ENCODE peak calls at places on chromosomes 13 and 19, in seven cellular contexts. V is right lobe of liver, Y is breast epithelium, C is body of pancreas, L is lower leg skin, R is GM12892, J is uterus. P is an unnamed sample.

GRCh38 chr13:32538234-32538620 is 368 bp downstream of the N4BP2L2 start:
- DNase-seq in V (peak; percentile 61), Y (peak; percentile 26), C (peak; percentile 68), L (no peak), R (peak; percentile 16), J (no peak), P (peak; percentile 4)

GRCh38 chr13:112826565-112826964 is 136.7 kb downstream of the ATP11A start:
- DNase-seq in V (no peak), Y (no peak), C (no peak), L (no peak), R (no peak), J (no peak), P (no peak)

GRCh38 chr13:42876270-42876714 is 94.9 kb downstream of the FAM216B start:
- DNase-seq in V (no peak), Y (no peak), C (no peak), L (no peak), R (peak; percentile 46), J (no peak), P (no peak)

GRCh38 chr13:66896933-66897332 is 333.2 kb downstream of the PCDH9 start:
- DNase-seq in V (no peak), Y (no peak), C (no peak), L (no peak), R (no peak), J (no peak), P (no peak)

GRCh38 chr19:11014403-11014911 is 53.6 kb downstream of the SMARCA4 start:
- DNase-seq in V (no peak), Y (no peak), C (no peak), L (no peak), R (no peak), J (no peak), P (no peak)

GRCh38 chr13:40580566-40581276 is 85.7 kb downstream of the FOXO1 start:
- DNase-seq in V (no peak), Y (no peak), C (peak; percentile 41), L (no peak), R (no peak), J (no peak), P (no peak)

GRCh38 chr13:24272452-24273161 is 36.8 kb upstream of the C1QTNF9 start:
- DNase-seq in V (no peak), Y (no peak), C (no peak), L (no peak), R (no peak), J (no peak), P (no peak)

GRCh38 chr19:8361921-8362793 is 1.8 kb upstream of the ANGPTL4 start:
- DNase-seq in V (peak; percentile 95), Y (peak; percentile 98), C (peak; percentile 99), L (peak; percentile 99), R (no peak), J (peak; percentile 90), P (peak; percentile 94)

GRCh38 chr19:15170345-15170744 is 30.4 kb downstream of the NOTCH3 start:
- DNase-seq in V (no peak), Y (no peak), C (no peak), L (no peak), R (no peak), J (no peak), P (no peak)

GRCh38 chr13:37492741-37493514 is 105.6 kb downstream of the POSTN start:
- DNase-seq in V (no peak), Y (peak; percentile 58), C (no peak), L (no peak), R (no peak), J (no peak), P (no peak)

GRCh38 chr13:37884674-37885073 is 15.1 kb upstream of the TRPC4 start:
- DNase-seq in V (no peak), Y (no peak), C (no peak), L (no peak), R (no peak), J (no peak), P (no peak)

GRCh38 chr13:108828053-108828806 is 198.8 kb downstream of the MYO16 start:
- DNase-seq in V (no peak), Y (no peak), C (peak; percentile 64), L (no peak), R (no peak), J (no peak), P (no peak)

GRCh38 chr13:75197803-75198202 is 284.2 kb downstream of the TBC1D4 start:
- DNase-seq in V (no peak), Y (no peak), C (no peak), L (no peak), R (no peak), J (no peak), P (no peak)

DNA sequence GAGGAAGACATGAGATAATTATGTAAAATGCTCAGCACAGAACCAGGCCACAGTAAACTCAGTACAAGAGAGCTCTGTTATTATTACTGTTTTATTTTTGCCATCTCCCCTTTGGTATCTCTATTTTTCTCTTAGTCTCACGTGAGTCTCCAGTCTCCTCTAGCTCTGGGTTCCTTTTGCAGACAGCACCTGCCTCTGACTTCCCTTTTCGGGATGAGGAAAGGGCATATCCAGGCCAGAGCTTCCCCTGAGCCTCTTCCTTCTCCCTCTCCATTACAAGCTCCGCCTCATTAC is 6.1 kb upstream of the CNFN start:
- DNase-seq in V (no peak), Y (no peak), C (no peak), L (no peak), R (no peak), J (no peak), P (no peak)
- TF ChIP-seq POLR2A in V (no peak), Y (no peak), C (no peak), L (no peak), R (no peak), J (no peak), P (no peak)

GRCh38 chr19:53509845-53510244 is 28.1 kb upstream of the ZNF331 start:
- DNase-seq in V (no peak), Y (no peak), C (no peak), L (no peak), R (no peak), J (no peak), P (no peak)

GRCh38 chr19:53506728-53507127 is 31.2 kb upstream of the ZNF331 start:
- DNase-seq in V (no peak), Y (no peak), C (no peak), L (no peak), R (no peak), J (no peak), P (no peak)

GRCh38 chr19:53509443-53509842 is 28.5 kb upstream of the ZNF331 start:
- DNase-seq in V (no peak), Y (no peak), C (no peak), L (no peak), R (no peak), J (no peak), P (no peak)

GRCh38 chr19:53504903-53505302 is 33.0 kb upstream of the ZNF331 start:
- DNase-seq in V (no peak), Y (no peak), C (no peak), L (no peak), R (no peak), J (peak; percentile 62), P (no peak)

GRCh38 chr19:53507523-53508442 is 30.2 kb upstream of the ZNF331 start:
- DNase-seq in V (no peak), Y (no peak), C (no peak), L (no peak), R (no peak), J (no peak), P (no peak)
- TF ChIP-seq POLR2A in V (no peak), Y (no peak), C (no peak), L (no peak), R (no peak), J (no peak), P (no peak)

GRCh38 chr19:38850976-38851621 is 1.3 kb upstream of the HNRNPL start:
- DNase-seq in V (peak; percentile 45), Y (no peak), C (no peak), L (peak; percentile 91), R (no peak), J (peak; percentile 59), P (no peak)

GRCh38 chr19:38851622-38852230 is 1.9 kb upstream of the HNRNPL start:
- DNase-seq in V (peak; percentile 97), Y (peak; percentile 94), C (peak; percentile 95), L (peak; percentile 99), R (peak; percentile 75), J (peak; percentile 93), P (peak; percentile 83)

GRCh38 chr19:38853214-38853613 is 3.4 kb upstream of the HNRNPL start:
- DNase-seq in V (no peak), Y (no peak), C (no peak), L (no peak), R (no peak), J (no peak), P (no peak)

GRCh38 chr19:38850231-38850975 is 617 bp upstream of the HNRNPL start:
- DNase-seq in V (peak; percentile 98), Y (peak; percentile 100), C (peak; percentile 100), L (peak; percentile 100), R (peak; percentile 79), J (peak; percentile 99), P (peak; percentile 100)

DNA sequence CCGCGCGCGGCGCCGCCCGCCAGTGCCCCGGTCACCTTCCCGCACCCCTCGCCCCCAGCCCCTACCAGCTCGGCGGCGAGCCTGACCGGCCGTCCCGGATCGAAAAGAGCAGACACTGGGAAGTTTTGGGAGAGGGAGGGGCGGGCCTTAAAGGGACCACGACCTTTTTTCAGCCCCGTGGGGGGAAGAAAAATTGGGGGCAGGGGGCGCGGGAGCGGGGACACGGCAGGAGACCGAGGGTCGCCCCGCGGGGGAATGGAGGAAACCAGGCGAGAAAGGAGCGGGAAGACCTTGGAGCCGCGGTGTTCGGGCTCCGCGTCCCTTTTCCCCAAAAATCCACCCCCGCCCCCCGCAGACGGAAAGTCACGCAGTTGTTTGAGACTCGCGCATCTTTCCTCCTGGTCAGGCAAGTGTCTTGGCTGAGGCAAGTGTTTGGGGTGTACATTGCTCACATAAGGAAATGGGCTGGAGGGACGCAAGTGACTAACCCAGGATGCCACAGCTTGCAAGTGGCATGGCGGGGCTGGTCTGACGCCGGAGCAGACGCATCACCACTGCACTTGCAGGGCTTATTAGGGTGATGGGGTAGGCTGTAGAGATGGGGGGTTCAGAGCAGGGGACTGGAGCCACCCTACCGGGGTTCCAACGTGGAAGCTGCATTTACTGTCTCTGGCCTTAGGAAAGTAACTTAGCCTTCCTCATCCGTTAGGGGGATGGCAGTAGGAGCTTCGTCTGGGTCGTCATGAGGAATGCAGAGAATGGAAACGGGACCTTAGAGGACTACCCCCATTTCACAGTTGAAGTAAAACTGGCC is 2.7 kb upstream of the HNRNPL start:
- DNase-seq in V (peak; percentile 77), Y (peak; percentile 60), C (peak; percentile 62), L (peak; percentile 94), R (no peak), J (peak; percentile 70), P (peak; percentile 97)
- TF ChIP-seq POLR2A in V (peak; percentile 50), Y (no peak), C (peak; percentile 53), L (no peak), R (peak; percentile 60), J (no peak), P (peak; percentile 83)

DNA sequence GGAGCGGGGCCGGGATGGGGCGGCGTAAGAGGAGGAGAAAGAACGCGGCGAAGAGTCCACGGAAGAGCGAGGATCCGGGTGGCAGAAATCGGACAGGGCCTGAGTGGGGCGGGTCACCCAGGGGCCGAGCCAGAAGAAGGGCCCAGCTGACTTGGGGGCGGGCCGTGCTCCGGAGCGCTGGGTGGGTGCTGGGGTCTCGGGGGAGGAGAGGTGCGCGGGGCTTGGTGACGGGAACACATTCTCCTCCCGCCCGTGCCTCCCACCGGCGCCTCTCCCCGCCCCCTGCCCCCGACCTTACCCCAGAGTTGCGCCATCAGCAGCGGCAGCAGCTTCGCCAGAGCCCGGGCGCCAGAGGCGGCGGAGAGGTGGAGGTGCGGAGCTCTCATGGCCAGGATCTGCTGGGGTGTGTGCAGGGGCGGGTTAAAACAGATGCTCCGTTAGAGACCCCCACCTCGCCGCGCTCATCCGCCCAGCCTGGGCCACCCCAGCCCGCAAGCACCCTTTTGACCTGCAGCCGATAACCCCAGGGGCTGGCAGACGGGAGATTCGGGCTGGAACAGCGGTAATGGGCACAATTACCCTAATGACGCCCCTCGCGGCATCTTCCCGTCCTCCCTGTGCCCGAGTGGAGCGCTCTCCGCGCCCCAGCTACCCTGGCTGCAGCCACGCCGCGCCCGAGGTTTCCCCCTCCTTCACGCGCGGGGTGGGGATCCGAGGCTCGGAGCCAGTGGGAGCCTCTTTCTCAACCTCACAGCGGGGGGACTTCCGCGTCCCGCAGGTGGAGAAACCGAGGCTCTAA is 565 bp downstream of the KLK10 start:
- DNase-seq in V (peak; percentile 32), Y (peak; percentile 78), C (no peak), L (no peak), R (no peak), J (no peak), P (no peak)
- TF ChIP-seq POLR2A in V (no peak), Y (no peak), C (no peak), L (no peak), R (no peak), J (peak; percentile 46), P (no peak)